ENCODE peak calls at places on chromosomes 16 and 17, in five cellular contexts. One of them, this sample, is unnamed.
A peak's percentile ranks its signal among the peaks of the same experiment; 100 is the strongest.

GRCh38 chr17:37405955-37406634 is 541 bp downstream of the ACACA start:
- DNase-seq in Panc1: no peak
- DNase-seq in tibial artery: no peak
- DNase-seq in IMR-90: no peak
- DNase-seq in A673: no peak
- DNase-seq in this sample: no peak

GRCh38 chr17:44069974-44070454 is 521 bp upstream of the G6PC3 start:
- DNase-seq in Panc1: no peak
- DNase-seq in tibial artery: no peak
- DNase-seq in IMR-90: no peak
- DNase-seq in A673: peak; percentile 38
- DNase-seq in this sample: no peak

GRCh38 chr17:78484300-78485159 is 92.7 kb downstream of the DNAH17 start:
- DNase-seq in Panc1: no peak
- DNase-seq in tibial artery: no peak
- DNase-seq in IMR-90: no peak
- DNase-seq in A673: peak; percentile 72
- DNase-seq in this sample: no peak

GRCh38 chr16:11236441-11236840 is 19.6 kb downstream of the SOCS1 start:
- DNase-seq in Panc1: no peak
- DNase-seq in tibial artery: no peak
- DNase-seq in IMR-90: no peak
- DNase-seq in A673: no peak
- DNase-seq in this sample: no peak

GRCh38 chr16:9438991-9439390 is 347.5 kb downstream of the HAPSTR1 start:
- DNase-seq in Panc1: no peak
- DNase-seq in tibial artery: no peak
- DNase-seq in IMR-90: no peak
- DNase-seq in A673: no peak
- DNase-seq in this sample: no peak

GRCh38 chr16:8887952-8888560 is 5.9 kb downstream of the LITAFD start:
- DNase-seq in Panc1: no peak
- DNase-seq in tibial artery: peak; percentile 59
- DNase-seq in IMR-90: peak; percentile 78
- DNase-seq in A673: no peak
- DNase-seq in this sample: peak; percentile 62

GRCh38 chr16:30053376-30054015 is 12.1 kb upstream of the ALDOA start:
- DNase-seq in Panc1: no peak
- DNase-seq in tibial artery: no peak
- DNase-seq in IMR-90: peak; percentile 57
- DNase-seq in A673: peak; percentile 92
- DNase-seq in this sample: peak; percentile 50

GRCh38 chr17:8836821-8837426 is 30.6 kb downstream of the PIK3R6 start:
- DNase-seq in Panc1: no peak
- DNase-seq in tibial artery: no peak
- DNase-seq in IMR-90: no peak
- DNase-seq in A673: no peak
- DNase-seq in this sample: no peak

GRCh38 chr16:31868701-31869167 is 4.9 kb upstream of the ZNF267 start:
- DNase-seq in Panc1: peak; percentile 48
- DNase-seq in tibial artery: peak; percentile 92
- DNase-seq in IMR-90: peak; percentile 72
- DNase-seq in A673: peak; percentile 78
- DNase-seq in this sample: peak; percentile 61

GRCh38 chr16:57941016-57941656 is 29.8 kb downstream of the CNGB1 start:
- DNase-seq in Panc1: no peak
- DNase-seq in tibial artery: no peak
- DNase-seq in IMR-90: no peak
- DNase-seq in A673: peak; percentile 72
- DNase-seq in this sample: peak; percentile 21

GRCh38 chr16:29114476-29115012 is 129.7 kb downstream of the LAT start:
- DNase-seq in Panc1: no peak
- DNase-seq in tibial artery: no peak
- DNase-seq in IMR-90: no peak
- DNase-seq in A673: no peak
- DNase-seq in this sample: no peak

GRCh38 chr17:63701477-63702222 is 1.7 kb upstream of the LIMD2 start:
- DNase-seq in Panc1: no peak
- DNase-seq in tibial artery: no peak
- DNase-seq in IMR-90: no peak
- DNase-seq in A673: no peak
- DNase-seq in this sample: no peak

GRCh38 chr17:82120148-82120547 is 22.1 kb upstream of the FASN start:
- DNase-seq in Panc1: no peak
- DNase-seq in tibial artery: no peak
- DNase-seq in IMR-90: peak; percentile 69
- DNase-seq in A673: no peak
- DNase-seq in this sample: no peak

GRCh38 chr17:2082003-2082862 is 27.3 kb downstream of the HIC1 start:
- DNase-seq in Panc1: no peak
- DNase-seq in tibial artery: no peak
- DNase-seq in IMR-90: peak; percentile 41
- DNase-seq in A673: no peak
- DNase-seq in this sample: peak; percentile 87

GRCh38 chr17:76567634-76568432 is 17.8 kb downstream of the ST6GALNAC2 start:
- DNase-seq in Panc1: no peak
- DNase-seq in tibial artery: no peak
- DNase-seq in IMR-90: no peak
- DNase-seq in A673: no peak
- DNase-seq in this sample: no peak

GRCh38 chr17:79603771-79604170 is 7.1 kb downstream of the RBFOX3 start:
- DNase-seq in Panc1: no peak
- DNase-seq in tibial artery: no peak
- DNase-seq in IMR-90: no peak
- DNase-seq in A673: no peak
- DNase-seq in this sample: no peak

GRCh38 chr17:7713782-7714181 is 3.8 kb upstream of the DNAH2 start:
- DNase-seq in Panc1: no peak
- DNase-seq in tibial artery: no peak
- DNase-seq in IMR-90: no peak
- DNase-seq in A673: no peak
- DNase-seq in this sample: peak; percentile 22

GRCh38 chr17:80220709-80221215 is 535 bp downstream of the SLC26A11 start:
- DNase-seq in Panc1: no peak
- DNase-seq in tibial artery: no peak
- DNase-seq in IMR-90: no peak
- DNase-seq in A673: peak; percentile 51
- DNase-seq in this sample: no peak

GRCh38 chr17:31115168-31115567 is 20.4 kb downstream of the NF1 start:
- DNase-seq in Panc1: no peak
- DNase-seq in tibial artery: no peak
- DNase-seq in IMR-90: no peak
- DNase-seq in A673: peak; percentile 5
- DNase-seq in this sample: no peak

GRCh38 chr17:43171761-43172487 is 910 bp downstream of the NBR1 start:
- DNase-seq in Panc1: peak; percentile 28
- DNase-seq in tibial artery: peak; percentile 61
- DNase-seq in IMR-90: peak; percentile 95
- DNase-seq in A673: peak; percentile 71
- DNase-seq in this sample: peak; percentile 71

GRCh38 chr16:79402356-79402755 is 198.2 kb downstream of the MAF start:
- DNase-seq in Panc1: no peak
- DNase-seq in tibial artery: no peak
- DNase-seq in IMR-90: no peak
- DNase-seq in A673: no peak
- DNase-seq in this sample: no peak

GRCh38 chr17:4074831-4075495 is 67.9 kb downstream of the ZZEF1 start:
- DNase-seq in Panc1: peak; percentile 33
- DNase-seq in tibial artery: no peak
- DNase-seq in IMR-90: peak; percentile 47
- DNase-seq in A673: peak; percentile 53
- DNase-seq in this sample: peak; percentile 70
- H3K4me3 ChIP-seq in Panc1: no peak overlapping the region
- H3K4me3 ChIP-seq in tibial artery: no peak overlapping the region
- H3K4me3 ChIP-seq in IMR-90: no peak overlapping the region
- H3K4me3 ChIP-seq in A673: no peak overlapping the region
- H3K4me3 ChIP-seq in this sample: no peak overlapping the region

GRCh38 chr17:40068129-40068581 is 5.4 kb downstream of the THRA start:
- DNase-seq in Panc1: no peak
- DNase-seq in tibial artery: no peak
- DNase-seq in IMR-90: no peak
- DNase-seq in A673: no peak
- DNase-seq in this sample: no peak
- H3K27ac ChIP-seq in Panc1: peak overlapping the region; percentile 78
- H3K27ac ChIP-seq in tibial artery: peak overlapping the region; percentile 93
- H3K27ac ChIP-seq in IMR-90: peak overlapping the region; percentile 25
- H3K27ac ChIP-seq in A673: peak overlapping the region; percentile 30
- H3K27ac ChIP-seq in this sample: no peak overlapping the region

GRCh38 chr17:16215273-16215964 is at the start of gene NCOR1:
- DNase-seq in Panc1: peak; percentile 50
- DNase-seq in tibial artery: peak; percentile 92
- DNase-seq in IMR-90: peak; percentile 93
- DNase-seq in A673: peak; percentile 97
- DNase-seq in this sample: peak; percentile 100

GRCh38 chr17:16215965-16216316 is 607 bp upstream of the NCOR1 start:
- DNase-seq in Panc1: no peak
- DNase-seq in tibial artery: peak; percentile 20
- DNase-seq in IMR-90: no peak
- DNase-seq in A673: no peak
- DNase-seq in this sample: peak; percentile 94

GRCh38 chr17:16215002-16215272 is 397 bp downstream of the NCOR1 start:
- DNase-seq in Panc1: no peak
- DNase-seq in tibial artery: peak; percentile 27
- DNase-seq in IMR-90: no peak
- DNase-seq in A673: peak; percentile 42
- DNase-seq in this sample: peak; percentile 82

GRCh38 chr17:16214190-16215001 is 938 bp downstream of the NCOR1 start:
- DNase-seq in Panc1: no peak
- DNase-seq in tibial artery: no peak
- DNase-seq in IMR-90: peak; percentile 11
- DNase-seq in A673: no peak
- DNase-seq in this sample: no peak

GRCh38 chr17:16217002-16217635 is at the start of gene PIGL:
- DNase-seq in Panc1: peak; percentile 91
- DNase-seq in tibial artery: peak; percentile 90
- DNase-seq in IMR-90: peak; percentile 95
- DNase-seq in A673: peak; percentile 96
- DNase-seq in this sample: peak; percentile 99
- H3K4me3 ChIP-seq in Panc1: peak within 1 kb of the TSS; percentile 93
- H3K4me3 ChIP-seq in tibial artery: peak within 1 kb of the TSS; percentile 96
- H3K4me3 ChIP-seq in IMR-90: peak within 1 kb of the TSS; percentile 89
- H3K4me3 ChIP-seq in A673: peak within 1 kb of the TSS; percentile 97
- H3K4me3 ChIP-seq in this sample: peak within 1 kb of the TSS; percentile 91

GRCh38 chr17:48732688-48733629 is 4.4 kb upstream of the HOXB13 start:
- DNase-seq in Panc1: no peak
- DNase-seq in tibial artery: no peak
- DNase-seq in IMR-90: no peak
- DNase-seq in A673: no peak
- DNase-seq in this sample: no peak

GRCh38 chr17:48733632-48734327 is 5.2 kb upstream of the HOXB13 start:
- DNase-seq in Panc1: no peak
- DNase-seq in tibial artery: no peak
- DNase-seq in IMR-90: no peak
- DNase-seq in A673: no peak
- DNase-seq in this sample: no peak

GRCh38 chr17:48734328-48735056 is 5.9 kb upstream of the HOXB13 start:
- DNase-seq in Panc1: no peak
- DNase-seq in tibial artery: no peak
- DNase-seq in IMR-90: no peak
- DNase-seq in A673: no peak
- DNase-seq in this sample: peak; percentile 92

GRCh38 chr17:48737330-48738043 is 8.9 kb upstream of the HOXB13 start:
- DNase-seq in Panc1: no peak
- DNase-seq in tibial artery: no peak
- DNase-seq in IMR-90: no peak
- DNase-seq in A673: no peak
- DNase-seq in this sample: no peak

DNA sequence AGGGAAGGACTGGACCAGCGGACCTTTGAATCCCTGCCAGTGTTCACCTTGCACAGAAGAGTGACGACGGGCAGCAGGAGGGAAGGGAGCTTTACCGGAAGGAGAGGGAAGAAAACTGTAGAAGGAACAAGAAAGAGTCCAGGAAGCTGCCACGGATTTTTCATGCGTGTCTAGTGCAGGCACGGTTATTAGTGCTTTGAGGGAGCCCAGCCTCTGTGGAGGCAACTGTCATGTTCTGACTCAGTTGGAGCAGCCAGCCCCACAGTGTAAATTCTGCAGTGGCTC is 6.4 kb upstream of the HOXB13 start:
- DNase-seq in Panc1: no peak
- DNase-seq in tibial artery: no peak
- DNase-seq in IMR-90: no peak
- DNase-seq in A673: no peak
- DNase-seq in this sample: no peak
- H3K27ac ChIP-seq in Panc1: no peak overlapping the region
- H3K27ac ChIP-seq in tibial artery: no peak overlapping the region
- H3K27ac ChIP-seq in IMR-90: no peak overlapping the region
- H3K27ac ChIP-seq in A673: no peak overlapping the region
- H3K27ac ChIP-seq in this sample: peak overlapping the region; percentile 79

DNA sequence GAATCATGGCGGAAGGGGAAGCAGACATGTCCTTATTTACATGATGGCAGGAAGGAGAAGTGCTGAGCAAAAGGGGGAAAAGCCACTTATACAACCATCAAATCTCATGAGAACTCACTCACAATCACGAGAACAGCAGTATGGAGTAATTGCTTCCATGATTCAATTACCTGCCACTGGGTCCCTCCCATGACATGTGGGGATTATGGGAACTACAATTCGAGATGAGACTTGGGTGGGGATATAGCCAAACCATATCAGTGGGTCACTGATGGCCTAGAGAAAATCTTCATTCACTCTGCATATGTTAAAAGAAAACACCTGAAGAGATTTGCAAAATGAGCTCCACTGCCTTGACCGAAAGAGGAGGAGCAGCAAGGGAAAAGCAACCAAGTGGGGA is 130.3 kb upstream of the FAM20A start:
- DNase-seq in Panc1: no peak
- DNase-seq in tibial artery: no peak
- DNase-seq in IMR-90: no peak
- DNase-seq in A673: no peak
- DNase-seq in this sample: no peak
- H3K4me3 ChIP-seq in Panc1: no peak overlapping the region
- H3K4me3 ChIP-seq in tibial artery: no peak overlapping the region
- H3K4me3 ChIP-seq in IMR-90: no peak overlapping the region
- H3K4me3 ChIP-seq in A673: no peak overlapping the region
- H3K4me3 ChIP-seq in this sample: no peak overlapping the region

GRCh38 chr17:41589301-41589700 is 2.6 kb upstream of the KRT14 start:
- DNase-seq in Panc1: no peak
- DNase-seq in tibial artery: no peak
- DNase-seq in IMR-90: no peak
- DNase-seq in A673: no peak
- DNase-seq in this sample: no peak
- H3K27ac ChIP-seq in Panc1: no peak overlapping the region
- H3K27ac ChIP-seq in tibial artery: no peak overlapping the region
- H3K27ac ChIP-seq in IMR-90: no peak overlapping the region
- H3K27ac ChIP-seq in A673: no peak overlapping the region
- H3K27ac ChIP-seq in this sample: no peak overlapping the region

This sample was measured in SJCRH30.